ENCODE peak calls at places on chromosome 19, in seven cellular contexts. Y, S, O, K, E, A and U are unnamed samples.

GRCh38 chr19:41367848-41368301 is 3.9 kb upstream of the B9D2 start:
- DNase-seq in Y (no peak), S (peak), O (peak), K (no peak), E (no peak), A (no peak), U (peak)

GRCh38 chr19:51337141-51337860 is 4.6 kb downstream of the VSIG10L start:
- DNase-seq in Y (no peak), S (no peak), O (no peak), K (no peak), E (no peak), A (no peak), U (no peak)

GRCh38 chr19:8213827-8214672 is 4.9 kb downstream of the CERS4 start:
- DNase-seq in Y (no peak), S (no peak), O (no peak), K (no peak), E (no peak), A (no peak), U (no peak)

GRCh38 chr19:10420444-10421239 is at the start of gene PDE4A:
- DNase-seq in Y (no peak), S (no peak), O (no peak), K (no peak), E (no peak), A (no peak), U (no peak)

GRCh38 chr19:46610851-46611770 is 10.0 kb downstream of the CALM3 start:
- DNase-seq in Y (peak), S (peak), O (peak), K (peak), E (peak), A (peak), U (no peak)

GRCh38 chr19:7869453-7869909 is 4.7 kb downstream of the PRR36 start:
- DNase-seq in Y (no peak), S (no peak), O (no peak), K (peak), E (no peak), A (no peak), U (no peak)

GRCh38 chr19:47663435-47663910 is 49.7 kb upstream of the EHD2 start:
- DNase-seq in Y (no peak), S (peak), O (peak), K (no peak), E (no peak), A (no peak), U (peak)

GRCh38 chr19:10292206-10292788 is 2.5 kb downstream of the ICAM5 start:
- DNase-seq in Y (peak), S (peak), O (no peak), K (peak), E (peak), A (peak), U (no peak)

GRCh38 chr19:49362926-49363264 is 679 bp upstream of the TEAD2 start:
- DNase-seq in Y (no peak), S (no peak), O (peak), K (peak), E (peak), A (peak), U (peak)

GRCh38 chr19:20367811-20368294 is 197.7 kb downstream of the ZNF737 start:
- DNase-seq in Y (no peak), S (no peak), O (no peak), K (no peak), E (no peak), A (no peak), U (no peak)

GRCh38 chr19:32945260-32945659 is 26.5 kb downstream of the CEP89 start:
- DNase-seq in Y (no peak), S (no peak), O (no peak), K (no peak), E (no peak), A (no peak), U (no peak)

GRCh38 chr19:10010247-10010691 is at the start of gene COL5A3:
- DNase-seq in Y (peak), S (peak), O (no peak), K (no peak), E (peak), A (peak), U (no peak)

GRCh38 chr19:41225238-41226052 is 6.4 kb downstream of the AXL start:
- DNase-seq in Y (peak), S (peak), O (peak), K (no peak), E (peak), A (peak), U (peak)

GRCh38 chr19:15437355-15438123 is 12.2 kb downstream of the WIZ start:
- DNase-seq in Y (no peak), S (peak), O (peak), K (no peak), E (no peak), A (peak), U (no peak)

GRCh38 chr19:4803736-4804695 is 12.5 kb downstream of the FEM1A start:
- DNase-seq in Y (no peak), S (peak), O (peak), K (peak), E (peak), A (no peak), U (peak)

GRCh38 chr19:52987221-52987620 is 24.5 kb upstream of the ZNF816 start:
- DNase-seq in Y (no peak), S (no peak), O (no peak), K (no peak), E (no peak), A (no peak), U (no peak)

GRCh38 chr19:40803857-40804782 is 5.1 kb downstream of the EGLN2 start:
- DNase-seq in Y (no peak), S (no peak), O (no peak), K (peak), E (peak), A (no peak), U (no peak)

DNA sequence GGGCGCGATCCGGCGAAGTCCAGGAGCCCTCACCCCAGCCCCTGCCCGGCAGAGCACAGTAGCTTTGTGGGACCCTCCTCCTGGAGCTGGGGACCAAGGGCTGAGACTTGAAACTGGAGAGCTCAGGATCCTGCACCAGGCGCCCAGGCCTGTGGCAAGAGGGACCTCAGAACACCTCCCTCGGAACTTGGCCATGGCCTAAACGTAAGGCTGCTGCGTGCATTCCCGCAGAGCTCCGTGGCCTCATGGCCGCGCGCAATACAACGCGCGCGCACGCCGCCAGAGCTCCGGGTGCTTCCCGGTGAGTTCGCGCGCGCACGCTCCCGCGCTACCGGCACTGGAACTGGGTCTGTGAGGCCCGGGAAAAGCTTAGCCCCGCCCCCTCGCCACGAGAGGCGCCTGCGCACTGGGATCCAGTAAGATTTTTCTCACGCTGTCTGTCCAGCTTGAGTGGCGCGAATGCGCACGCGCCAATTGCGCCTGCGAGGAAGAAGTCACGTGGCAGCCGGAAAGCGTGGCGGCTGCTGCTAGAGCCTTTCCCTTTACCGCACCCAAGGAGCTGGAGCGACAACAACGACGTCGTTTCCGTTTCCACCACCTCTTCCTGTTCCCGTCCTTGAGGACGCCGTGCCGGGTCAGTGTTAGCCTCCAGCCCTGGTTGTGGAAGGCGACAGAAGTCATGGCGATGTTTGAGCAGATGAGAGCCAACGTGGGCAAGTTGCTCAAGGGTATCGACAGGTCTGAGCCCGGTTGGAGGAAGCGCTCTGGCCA is at the start of gene EIF3K:
- DNase-seq in Y (peak), S (peak), O (peak), K (peak), E (peak), A (peak), U (peak)
- H3K4me3 ChIP-seq in Y (peak), S (peak), O (peak), K (peak), E (peak), A (peak), U (peak)

GRCh38 chr19:39146091-39146490 is 20.5 kb downstream of the PAK4 start:
- DNase-seq in Y (no peak), S (no peak), O (no peak), K (no peak), E (no peak), A (no peak), U (no peak)
- H3K4me3 ChIP-seq in Y (peak), S (no peak), O (no peak), K (no peak), E (no peak), A (no peak), U (no peak)

DNA sequence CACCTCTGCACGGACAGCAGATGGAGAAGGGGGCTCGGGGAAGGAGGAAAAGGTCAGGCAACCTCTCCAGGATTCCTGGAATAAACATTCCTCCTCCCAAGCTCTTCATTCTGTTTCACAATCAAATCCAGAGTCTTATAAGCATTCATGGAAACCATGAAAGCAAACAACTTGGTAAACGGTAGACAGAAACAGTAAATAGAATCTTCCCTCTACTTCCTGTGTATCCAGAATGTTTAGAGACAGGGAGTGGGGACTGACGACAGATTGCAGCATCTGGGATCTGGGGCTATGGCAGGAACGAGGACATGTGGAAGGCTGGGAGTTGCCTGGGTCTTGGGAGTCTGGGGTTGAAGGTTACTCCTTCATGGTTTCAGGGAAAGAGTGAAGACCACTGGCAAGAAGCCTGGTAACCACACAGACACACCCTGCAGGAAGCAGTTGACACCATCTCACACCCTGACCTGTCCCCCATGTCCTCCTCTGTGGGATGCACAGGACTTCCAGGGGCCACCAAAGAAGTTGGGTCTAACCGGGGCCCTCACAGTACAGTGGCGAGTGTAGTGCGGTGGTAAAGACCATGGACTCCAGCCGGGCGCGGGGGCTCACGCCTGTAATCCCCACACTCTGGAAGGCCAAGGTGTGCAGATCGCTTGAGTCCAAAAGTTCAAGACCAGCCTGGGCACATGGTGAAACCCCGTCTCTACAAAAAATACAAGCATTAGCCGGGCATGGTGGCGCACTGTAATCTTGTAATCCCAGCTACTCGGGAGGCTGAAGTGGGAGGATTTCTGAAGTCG is 10.7 kb upstream of the FFAR2 start:
- DNase-seq in Y (no peak), S (no peak), O (no peak), K (no peak), E (no peak), A (no peak), U (no peak)
- H3K4me3 ChIP-seq in Y (no peak), S (no peak), O (no peak), K (no peak), E (no peak), A (no peak), U (no peak)

GRCh38 chr19:13985771-13986347 is 20.3 kb downstream of the RFX1 start:
- DNase-seq in Y (no peak), S (no peak), O (no peak), K (no peak), E (no peak), A (no peak), U (no peak)
- H3K4me3 ChIP-seq in Y (peak), S (no peak), O (no peak), K (peak), E (no peak), A (no peak), U (no peak)

GRCh38 chr19:31252476-31252875 is 96.8 kb downstream of the TSHZ3 start:
- DNase-seq in Y (no peak), S (no peak), O (no peak), K (no peak), E (no peak), A (no peak), U (no peak)

GRCh38 chr19:31254611-31255010 is 94.6 kb downstream of the TSHZ3 start:
- DNase-seq in Y (no peak), S (no peak), O (peak), K (no peak), E (no peak), A (no peak), U (no peak)

GRCh38 chr19:31255863-31256600 is 93.2 kb downstream of the TSHZ3 start:
- DNase-seq in Y (no peak), S (no peak), O (no peak), K (no peak), E (no peak), A (no peak), U (no peak)

GRCh38 chr19:31255174-31255862 is 93.9 kb downstream of the TSHZ3 start:
- DNase-seq in Y (no peak), S (no peak), O (no peak), K (no peak), E (no peak), A (no peak), U (no peak)

GRCh38 chr19:31253816-31254551 is 95.3 kb downstream of the TSHZ3 start:
- DNase-seq in Y (no peak), S (no peak), O (peak), K (no peak), E (no peak), A (no peak), U (no peak)
- H3K4me3 ChIP-seq in Y (no peak), S (no peak), O (no peak), K (no peak), E (no peak), A (no peak), U (no peak)

DNA sequence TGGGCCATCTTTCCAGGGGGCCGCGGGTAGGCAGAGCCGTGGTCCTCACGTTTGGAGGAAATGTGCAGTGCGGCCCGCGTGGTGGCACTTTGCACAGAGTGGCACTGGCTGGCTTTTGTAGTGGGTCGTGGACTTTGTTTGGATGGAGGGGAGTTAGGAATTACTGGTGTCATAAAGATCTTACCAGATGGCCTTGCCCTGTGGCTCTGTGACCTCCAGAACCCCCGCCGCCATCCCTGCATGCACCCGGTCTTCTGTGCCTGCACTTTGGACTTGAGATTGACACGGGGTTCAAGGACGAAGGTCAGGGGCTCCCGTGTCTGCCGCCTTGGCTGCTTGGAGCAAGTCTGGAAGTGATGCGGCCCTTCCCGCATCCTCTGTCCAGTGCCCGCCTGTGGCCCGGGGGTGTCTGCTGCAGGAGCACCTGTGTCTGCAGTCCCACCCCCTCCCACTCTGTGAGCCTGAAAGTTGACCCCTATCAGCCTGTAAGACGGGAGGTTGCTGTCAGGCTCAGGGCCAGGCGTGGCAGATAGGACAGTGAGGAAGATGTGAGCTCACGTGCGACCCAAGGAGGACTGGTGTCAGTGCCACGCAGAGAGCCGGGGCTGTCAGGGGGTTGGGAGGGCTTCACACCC is 2.2 kb downstream of the GNA11 start:
- DNase-seq in Y (no peak), S (no peak), O (no peak), K (no peak), E (peak), A (no peak), U (no peak)
- H3K4me3 ChIP-seq in Y (peak), S (peak), O (peak), K (no peak), E (no peak), A (peak), U (peak)

GRCh38 chr19:39232708-39233107 is 12.1 kb downstream of the IFNL3 start:
- DNase-seq in Y (no peak), S (no peak), O (no peak), K (no peak), E (no peak), A (no peak), U (no peak)
- H3K4me3 ChIP-seq in Y (no peak), S (no peak), O (no peak), K (no peak), E (no peak), A (no peak), U (no peak)

GRCh38 chr19:18013210-18013609 is 5.2 kb downstream of the ARRDC2 start:
- DNase-seq in Y (no peak), S (no peak), O (no peak), K (no peak), E (no peak), A (no peak), U (no peak)

GRCh38 chr19:18010149-18010548 is 2.2 kb downstream of the ARRDC2 start:
- DNase-seq in Y (no peak), S (no peak), O (no peak), K (no peak), E (no peak), A (no peak), U (no peak)

GRCh38 chr19:18017275-18018083 is 9.5 kb downstream of the ARRDC2 start:
- DNase-seq in Y (no peak), S (no peak), O (no peak), K (no peak), E (peak), A (peak), U (no peak)

GRCh38 chr19:18014197-18014596 is 6.2 kb downstream of the ARRDC2 start:
- DNase-seq in Y (no peak), S (no peak), O (no peak), K (peak), E (no peak), A (peak), U (no peak)

GRCh38 chr19:18013621-18014111 is 5.7 kb downstream of the ARRDC2 start:
- DNase-seq in Y (no peak), S (no peak), O (no peak), K (no peak), E (no peak), A (no peak), U (no peak)
- H3K4me3 ChIP-seq in Y (no peak), S (no peak), O (no peak), K (peak), E (no peak), A (no peak), U (no peak)